ENCODE peak calls at places on chromosomes 4 and X, in four cellular contexts. One of them, this sample, is unnamed.

GRCh38 chr4:32700838-32701237 is 1980.7 kb downstream of the PCDH7 start:
- DNase-seq in GDM1: no peak
- DNase-seq in suprapubic skin: no peak
- DNase-seq in mucosa of descending colon: no peak
- DNase-seq in this sample: no peak

GRCh38 chr4:169311643-169312365 is 41.0 kb upstream of the SH3RF1 start:
- DNase-seq in mucosa of descending colon: no peak
- DNase-seq in GDM1: peak
- DNase-seq in suprapubic skin: no peak
- DNase-seq in this sample: no peak

GRCh38 chr4:81466841-81467671 is 4.7 kb downstream of the RASGEF1B start:
- DNase-seq in GDM1: peak
- DNase-seq in suprapubic skin: no peak
- DNase-seq in mucosa of descending colon: no peak
- DNase-seq in this sample: peak

GRCh38 chr4:175657571-175657970 is 154.5 kb downstream of the GPM6A start:
- DNase-seq in suprapubic skin: no peak
- DNase-seq in mucosa of descending colon: no peak
- DNase-seq in GDM1: no peak
- DNase-seq in this sample: no peak

GRCh38 chr4:185941476-185941875 is 127.5 kb upstream of the TLR3 start:
- DNase-seq in mucosa of descending colon: no peak
- DNase-seq in suprapubic skin: no peak
- DNase-seq in GDM1: no peak
- DNase-seq in this sample: no peak

GRCh38 chr4:24770111-24770584 is 25.2 kb upstream of the SOD3 start:
- DNase-seq in GDM1: no peak
- DNase-seq in mucosa of descending colon: no peak
- DNase-seq in suprapubic skin: no peak
- DNase-seq in this sample: no peak

GRCh38 chr4:4985844-4986243 is 33.4 kb downstream of the CYTL1 start:
- DNase-seq in suprapubic skin: no peak
- DNase-seq in GDM1: peak
- DNase-seq in mucosa of descending colon: no peak
- DNase-seq in this sample: no peak

GRCh38 chrX:12488220-12488619 is 303.0 kb upstream of the PRPS2 start:
- DNase-seq in mucosa of descending colon: no peak
- DNase-seq in suprapubic skin: no peak
- DNase-seq in GDM1: no peak
- DNase-seq in this sample: no peak

GRCh38 chr4:16860506-16860905 is 37.9 kb downstream of the LDB2 start:
- DNase-seq in mucosa of descending colon: no peak
- DNase-seq in GDM1: no peak
- DNase-seq in suprapubic skin: no peak
- DNase-seq in this sample: no peak

GRCh38 chrX:45850775-45851433 is 650.2 kb upstream of the DIPK2B start:
- DNase-seq in GDM1: peak
- DNase-seq in mucosa of descending colon: peak
- DNase-seq in suprapubic skin: no peak
- DNase-seq in this sample: no peak

GRCh38 chrX:139642241-139642927 is 65.6 kb downstream of the MCF2 start:
- DNase-seq in GDM1: no peak
- DNase-seq in suprapubic skin: no peak
- DNase-seq in mucosa of descending colon: no peak
- DNase-seq in this sample: no peak

GRCh38 chr4:182555997-182556418 is 312.8 kb downstream of the TENM3 start:
- DNase-seq in suprapubic skin: no peak
- DNase-seq in mucosa of descending colon: no peak
- DNase-seq in GDM1: no peak
- DNase-seq in this sample: no peak

GRCh38 chrX:40503094-40503493 is 77.7 kb upstream of the ATP6AP2 start:
- DNase-seq in GDM1: no peak
- DNase-seq in mucosa of descending colon: no peak
- DNase-seq in suprapubic skin: no peak
- DNase-seq in this sample: no peak

GRCh38 chrX:15749642-15750610 is 11.9 kb downstream of the CA5B start:
- DNase-seq in GDM1: no peak
- DNase-seq in suprapubic skin: no peak
- DNase-seq in mucosa of descending colon: no peak
- DNase-seq in this sample: no peak

GRCh38 chrX:74343327-74343969 is 39.5 kb downstream of the ZCCHC13 start:
- DNase-seq in mucosa of descending colon: no peak
- DNase-seq in suprapubic skin: no peak
- DNase-seq in GDM1: peak
- DNase-seq in this sample: no peak

GRCh38 chr4:25065451-25065850 is 34.7 kb upstream of the LGI2 start:
- DNase-seq in mucosa of descending colon: no peak
- DNase-seq in suprapubic skin: no peak
- DNase-seq in GDM1: no peak
- DNase-seq in this sample: no peak

GRCh38 chr4:80709082-80709869 is 321.2 kb upstream of the BMP3 start:
- DNase-seq in GDM1: no peak
- DNase-seq in suprapubic skin: no peak
- DNase-seq in mucosa of descending colon: no peak
- DNase-seq in this sample: no peak

GRCh38 chr4:188002346-188002745 is 6.8 kb downstream of the ZFP42 start:
- DNase-seq in GDM1: no peak
- DNase-seq in mucosa of descending colon: no peak
- DNase-seq in suprapubic skin: no peak
- DNase-seq in this sample: no peak

GRCh38 chr4:183099537-183100297 is 660 bp downstream of the WWC2 start:
- DNase-seq in mucosa of descending colon: peak
- DNase-seq in GDM1: peak
- DNase-seq in suprapubic skin: peak
- DNase-seq in this sample: peak

GRCh38 chr4:7945709-7946380 is 6.2 kb upstream of the AFAP1 start:
- DNase-seq in suprapubic skin: no peak
- DNase-seq in GDM1: no peak
- DNase-seq in mucosa of descending colon: no peak
- DNase-seq in this sample: no peak

GRCh38 chrX:70664726-70665125 is 220.1 kb downstream of the DLG3 start:
- DNase-seq in mucosa of descending colon: no peak
- DNase-seq in suprapubic skin: no peak
- DNase-seq in GDM1: no peak
- DNase-seq in this sample: no peak

GRCh38 chrX:13470680-13470967 is 98.8 kb upstream of the EGFL6 start:
- DNase-seq in mucosa of descending colon: no peak
- DNase-seq in GDM1: no peak
- DNase-seq in suprapubic skin: no peak
- DNase-seq in this sample: no peak

GRCh38 chr4:69591374-69591773 is 48.1 kb downstream of the UGT2A2 start:
- DNase-seq in mucosa of descending colon: no peak
- DNase-seq in suprapubic skin: no peak
- DNase-seq in GDM1: no peak
- DNase-seq in this sample: no peak

GRCh38 chr4:69748176-69748575 is 12.2 kb downstream of the SULT1B1 start:
- DNase-seq in GDM1: no peak
- DNase-seq in mucosa of descending colon: no peak
- DNase-seq in suprapubic skin: no peak
- DNase-seq in this sample: no peak

GRCh38 chr4:131430302-131430701 is 1718.8 kb upstream of the PCDH10 start:
- DNase-seq in suprapubic skin: no peak
- DNase-seq in GDM1: no peak
- DNase-seq in mucosa of descending colon: no peak
- DNase-seq in this sample: no peak

GRCh38 chrX:1488141-1488540 is 35.4 kb upstream of the ASMTL start:
- DNase-seq in suprapubic skin: no peak
- DNase-seq in GDM1: no peak
- DNase-seq in mucosa of descending colon: no peak
- DNase-seq in this sample: no peak

GRCh38 chr4:60683357-60683756 is 516.8 kb upstream of the ADGRL3 start:
- DNase-seq in GDM1: no peak
- DNase-seq in mucosa of descending colon: no peak
- DNase-seq in suprapubic skin: no peak
- DNase-seq in this sample: no peak

GRCh38 chr4:100879471-100879870 is 361.6 kb upstream of the EMCN start:
- DNase-seq in suprapubic skin: no peak
- DNase-seq in GDM1: no peak
- DNase-seq in mucosa of descending colon: no peak
- DNase-seq in this sample: no peak

GRCh38 chr4:932713-933070 is 432 bp downstream of the TMEM175 start:
- DNase-seq in mucosa of descending colon: no peak
- DNase-seq in GDM1: no peak
- DNase-seq in suprapubic skin: no peak
- DNase-seq in this sample: no peak

GRCh38 chr4:84498203-84499026 is 677 bp downstream of the NKX6-1 start:
- DNase-seq in suprapubic skin: no peak
- DNase-seq in mucosa of descending colon: no peak
- DNase-seq in GDM1: no peak
- DNase-seq in this sample: no peak

GRCh38 chr4:16206848-16207247 is 19.4 kb downstream of the TAPT1 start:
- DNase-seq in suprapubic skin: no peak
- DNase-seq in GDM1: peak
- DNase-seq in mucosa of descending colon: no peak
- DNase-seq in this sample: no peak

GRCh38 chr4:166091914-166092510 is 219.0 kb downstream of the TLL1 start:
- DNase-seq in suprapubic skin: no peak
- DNase-seq in mucosa of descending colon: no peak
- DNase-seq in GDM1: peak
- DNase-seq in this sample: no peak

GRCh38 chrX:153794897-153795816 is 689 bp downstream of the SSR4 start:
- DNase-seq in GDM1: no peak
- DNase-seq in suprapubic skin: peak
- DNase-seq in mucosa of descending colon: no peak
- DNase-seq in this sample: no peak

GRCh38 chr4:61200195-61200990 is at the start of gene ADGRL3:
- DNase-seq in GDM1: no peak
- DNase-seq in mucosa of descending colon: no peak
- DNase-seq in suprapubic skin: peak
- DNase-seq in this sample: no peak

GRCh38 chrX:97294016-97294415 is 410.3 kb downstream of the RPA4 start:
- DNase-seq in suprapubic skin: no peak
- DNase-seq in GDM1: no peak
- DNase-seq in mucosa of descending colon: no peak
- DNase-seq in this sample: no peak

GRCh38 chr4:3328814-3329663 is 36.2 kb downstream of the RGS12 start:
- DNase-seq in mucosa of descending colon: no peak
- DNase-seq in GDM1: no peak
- DNase-seq in suprapubic skin: peak
- DNase-seq in this sample: no peak